ENCODE peak calls at places on chromosomes 12 and 14, in eight cellular contexts. J is breast epithelium; B is H9; O is activated naive CD4-positive, alpha-beta T cell; M is activated T-cell treated with anti-CD3 and anti-CD28 coated beads for 24 hours; X is stimulated activated CD4-positive, alpha-beta T cell treated with anti-CD3 and anti-CD28 coated beads, Interleukin-4, amount 100 ng/mL, for 24 hours; S is HT-29; N is CD8-positive, alpha-beta memory T cell. P is an unnamed sample.
A peak's percentile ranks its signal among the peaks of the same experiment; 100 is the strongest.

GRCh38 chr14:65421201-65421981 is 8.9 kb downstream of the FUT8 start:
- DNase-seq in J (no peak), B (no peak), O (no peak), M (no peak), X (no peak), S (no peak), N (no peak), P (no peak)

GRCh38 chr14:96597680-96598079 is 95.5 kb downstream of the PAPOLA start:
- DNase-seq in J (no peak), B (no peak), O (no peak), M (no peak), X (no peak), S (no peak), N (no peak), P (no peak)

GRCh38 chr12:54587315-54587821 is 1.1 kb downstream of the PPP1R1A start:
- DNase-seq in J (no peak), B (no peak), O (no peak), M (no peak), X (no peak), S (no peak), N (no peak), P (no peak)

GRCh38 chr12:131131077-131131807 is 177.5 kb downstream of the ADGRD1 start:
- DNase-seq in J (no peak), B (no peak), O (no peak), M (no peak), X (no peak), S (no peak), N (no peak), P (no peak)

GRCh38 chr14:61184117-61184516 is 97.0 kb downstream of the TMEM30B start:
- DNase-seq in J (no peak), B (no peak), O (no peak), M (no peak), X (no peak), S (no peak), N (no peak), P (no peak)

GRCh38 chr14:33730163-33730562 is 220.7 kb downstream of the EGLN3 start:
- DNase-seq in J (no peak), B (no peak), O (no peak), M (no peak), X (no peak), S (no peak), N (no peak), P (no peak)

GRCh38 chr14:38629412-38629811 is 373.5 kb upstream of the CLEC14A start:
- DNase-seq in J (no peak), B (peak; percentile 64), O (no peak), M (no peak), X (no peak), S (no peak), N (no peak), P (no peak)

GRCh38 chr14:89743828-89744227 is 210.7 kb downstream of the EFCAB11 start:
- DNase-seq in J (no peak), B (no peak), O (no peak), M (no peak), X (no peak), S (no peak), N (no peak), P (no peak)

GRCh38 chr12:12387521-12387920 is 30.6 kb downstream of the BORCS5 start:
- DNase-seq in J (no peak), B (no peak), O (no peak), M (no peak), X (no peak), S (no peak), N (no peak), P (no peak)

GRCh38 chr12:52170827-52171226 is 21.0 kb downstream of the KRT80 start:
- DNase-seq in J (no peak), B (no peak), O (no peak), M (no peak), X (no peak), S (no peak), N (no peak), P (no peak)

P was measured in NCI-H1048.